ENCODE peak calls at places on chromosomes 11 and 22, in ten cellular contexts. One of them, this sample, is unnamed.
A peak's percentile ranks its signal among the peaks of the same experiment; 100 is the strongest.

GRCh38 chr22:35552186-35552842 is 11.7 kb downstream of the RASD2 start:
- DNase-seq in MV-4-11: peak; percentile 75
- DNase-seq in Calu3: peak; percentile 67
- DNase-seq in GOT3: no peak
- DNase-seq in HFFc6: no peak
- DNase-seq in AG09319: no peak
- DNase-seq in T-helper 1 cell: peak; percentile 76
- DNase-seq in HT-29: peak; percentile 62
- DNase-seq in substantia nigra: no peak
- DNase-seq in non-pigmented ciliary epithelial cell: no peak
- DNase-seq in this sample: no peak

GRCh38 chr22:37065961-37066360 is 14.4 kb downstream of the KCTD17 start:
- DNase-seq in MV-4-11: no peak
- DNase-seq in Calu3: no peak
- DNase-seq in GOT3: no peak
- DNase-seq in HFFc6: no peak
- DNase-seq in AG09319: no peak
- DNase-seq in T-helper 1 cell: no peak
- DNase-seq in HT-29: no peak
- DNase-seq in substantia nigra: no peak
- DNase-seq in non-pigmented ciliary epithelial cell: no peak
- DNase-seq in this sample: no peak

GRCh38 chr11:75467311-75467710 is 34.3 kb upstream of the KLHL35 start:
- DNase-seq in MV-4-11: no peak
- DNase-seq in Calu3: no peak
- DNase-seq in GOT3: no peak
- DNase-seq in HFFc6: no peak
- DNase-seq in AG09319: no peak
- DNase-seq in T-helper 1 cell: no peak
- DNase-seq in HT-29: no peak
- DNase-seq in substantia nigra: no peak
- DNase-seq in non-pigmented ciliary epithelial cell: no peak
- DNase-seq in this sample: no peak

GRCh38 chr11:134237557-134237922 is 13.1 kb downstream of the VPS26B start:
- DNase-seq in MV-4-11: no peak
- DNase-seq in Calu3: no peak
- DNase-seq in GOT3: no peak
- DNase-seq in HFFc6: no peak
- DNase-seq in AG09319: no peak
- DNase-seq in T-helper 1 cell: no peak
- DNase-seq in HT-29: no peak
- DNase-seq in substantia nigra: no peak
- DNase-seq in non-pigmented ciliary epithelial cell: no peak
- DNase-seq in this sample: no peak

GRCh38 chr22:46406791-46407190 is 71.3 kb downstream of the TRMU start:
- DNase-seq in MV-4-11: no peak
- DNase-seq in Calu3: no peak
- DNase-seq in GOT3: no peak
- DNase-seq in HFFc6: no peak
- DNase-seq in AG09319: no peak
- DNase-seq in T-helper 1 cell: no peak
- DNase-seq in HT-29: no peak
- DNase-seq in substantia nigra: no peak
- DNase-seq in non-pigmented ciliary epithelial cell: no peak
- DNase-seq in this sample: no peak

GRCh38 chr11:5737091-5737490 is 843 bp downstream of the OR56B1 start:
- DNase-seq in MV-4-11: no peak
- DNase-seq in Calu3: no peak
- DNase-seq in GOT3: no peak
- DNase-seq in HFFc6: peak; percentile 8
- DNase-seq in AG09319: no peak
- DNase-seq in T-helper 1 cell: no peak
- DNase-seq in HT-29: no peak
- DNase-seq in substantia nigra: no peak
- DNase-seq in non-pigmented ciliary epithelial cell: peak; percentile 28
- DNase-seq in this sample: peak; percentile 7

GRCh38 chr22:44289429-44290171 is 23.2 kb downstream of the SHISAL1 start:
- DNase-seq in MV-4-11: no peak
- DNase-seq in Calu3: no peak
- DNase-seq in GOT3: no peak
- DNase-seq in HFFc6: no peak
- DNase-seq in AG09319: peak; percentile 51
- DNase-seq in T-helper 1 cell: no peak
- DNase-seq in HT-29: no peak
- DNase-seq in substantia nigra: no peak
- DNase-seq in non-pigmented ciliary epithelial cell: no peak
- DNase-seq in this sample: no peak

GRCh38 chr11:17906436-17906835 is 106.4 kb downstream of the SERGEF start:
- DNase-seq in MV-4-11: no peak
- DNase-seq in Calu3: peak; percentile 45
- DNase-seq in GOT3: no peak
- DNase-seq in HFFc6: no peak
- DNase-seq in AG09319: no peak
- DNase-seq in T-helper 1 cell: no peak
- DNase-seq in HT-29: peak; percentile 34
- DNase-seq in substantia nigra: no peak
- DNase-seq in non-pigmented ciliary epithelial cell: no peak
- DNase-seq in this sample: no peak

GRCh38 chr11:73596547-73596946 is 1.4 kb downstream of the FAM168A start:
- DNase-seq in MV-4-11: no peak
- DNase-seq in Calu3: no peak
- DNase-seq in GOT3: no peak
- DNase-seq in HFFc6: no peak
- DNase-seq in AG09319: no peak
- DNase-seq in T-helper 1 cell: no peak
- DNase-seq in HT-29: no peak
- DNase-seq in substantia nigra: no peak
- DNase-seq in non-pigmented ciliary epithelial cell: no peak
- DNase-seq in this sample: no peak

GRCh38 chr11:2779981-2780849 is 80.4 kb upstream of the KCNQ1OT1 start:
- DNase-seq in MV-4-11: no peak
- DNase-seq in Calu3: peak; percentile 0
- DNase-seq in GOT3: no peak
- DNase-seq in HFFc6: no peak
- DNase-seq in AG09319: no peak
- DNase-seq in T-helper 1 cell: peak; percentile 7
- DNase-seq in HT-29: no peak
- DNase-seq in substantia nigra: no peak
- DNase-seq in non-pigmented ciliary epithelial cell: no peak
- DNase-seq in this sample: no peak

GRCh38 chr22:31286360-31287255 is 5.7 kb downstream of the PIK3IP1 start:
- DNase-seq in MV-4-11: peak; percentile 43
- DNase-seq in Calu3: no peak
- DNase-seq in GOT3: no peak
- DNase-seq in HFFc6: no peak
- DNase-seq in AG09319: no peak
- DNase-seq in T-helper 1 cell: peak; percentile 59
- DNase-seq in HT-29: no peak
- DNase-seq in substantia nigra: no peak
- DNase-seq in non-pigmented ciliary epithelial cell: no peak
- DNase-seq in this sample: no peak

GRCh38 chr22:24380220-24381218 is 46.9 kb upstream of the ADORA2A start:
- DNase-seq in MV-4-11: no peak
- DNase-seq in Calu3: no peak
- DNase-seq in GOT3: no peak
- DNase-seq in HFFc6: no peak
- DNase-seq in AG09319: no peak
- DNase-seq in T-helper 1 cell: no peak
- DNase-seq in HT-29: no peak
- DNase-seq in substantia nigra: no peak
- DNase-seq in non-pigmented ciliary epithelial cell: no peak
- DNase-seq in this sample: no peak

GRCh38 chr11:114076974-114077373 is 17.5 kb downstream of the ZBTB16 start:
- DNase-seq in MV-4-11: no peak
- DNase-seq in Calu3: no peak
- DNase-seq in GOT3: no peak
- DNase-seq in HFFc6: no peak
- DNase-seq in AG09319: no peak
- DNase-seq in T-helper 1 cell: no peak
- DNase-seq in HT-29: no peak
- DNase-seq in substantia nigra: no peak
- DNase-seq in non-pigmented ciliary epithelial cell: no peak
- DNase-seq in this sample: no peak

GRCh38 chr22:28570697-28571373 is 108.8 kb downstream of the TTC28 start:
- DNase-seq in MV-4-11: no peak
- DNase-seq in Calu3: no peak
- DNase-seq in GOT3: no peak
- DNase-seq in HFFc6: no peak
- DNase-seq in AG09319: no peak
- DNase-seq in T-helper 1 cell: no peak
- DNase-seq in HT-29: no peak
- DNase-seq in substantia nigra: no peak
- DNase-seq in non-pigmented ciliary epithelial cell: no peak
- DNase-seq in this sample: no peak

GRCh38 chr11:116885951-116886629 is 48.7 kb upstream of the APOA1 start:
- DNase-seq in MV-4-11: no peak
- DNase-seq in Calu3: no peak
- DNase-seq in GOT3: no peak
- DNase-seq in HFFc6: no peak
- DNase-seq in AG09319: no peak
- DNase-seq in T-helper 1 cell: no peak
- DNase-seq in HT-29: no peak
- DNase-seq in substantia nigra: no peak
- DNase-seq in non-pigmented ciliary epithelial cell: no peak
- DNase-seq in this sample: no peak

GRCh38 chr22:50574383-50574755 is 3.9 kb downstream of the CPT1B start:
- DNase-seq in MV-4-11: no peak
- DNase-seq in Calu3: no peak
- DNase-seq in GOT3: no peak
- DNase-seq in HFFc6: no peak
- DNase-seq in AG09319: no peak
- DNase-seq in T-helper 1 cell: no peak
- DNase-seq in HT-29: no peak
- DNase-seq in substantia nigra: no peak
- DNase-seq in non-pigmented ciliary epithelial cell: no peak
- DNase-seq in this sample: no peak

GRCh38 chr11:46489668-46490560 is 98.3 kb upstream of the CHRM4 start:
- DNase-seq in MV-4-11: peak; percentile 32
- DNase-seq in Calu3: peak; percentile 48
- DNase-seq in GOT3: no peak
- DNase-seq in HFFc6: peak; percentile 39
- DNase-seq in AG09319: no peak
- DNase-seq in T-helper 1 cell: no peak
- DNase-seq in HT-29: peak; percentile 82
- DNase-seq in substantia nigra: no peak
- DNase-seq in non-pigmented ciliary epithelial cell: peak; percentile 13
- DNase-seq in this sample: no peak

GRCh38 chr11:87819141-87819540 is 356.1 kb downstream of the RAB38 start:
- DNase-seq in MV-4-11: no peak
- DNase-seq in Calu3: no peak
- DNase-seq in GOT3: no peak
- DNase-seq in HFFc6: no peak
- DNase-seq in AG09319: no peak
- DNase-seq in T-helper 1 cell: no peak
- DNase-seq in HT-29: no peak
- DNase-seq in substantia nigra: no peak
- DNase-seq in non-pigmented ciliary epithelial cell: peak; percentile 3
- DNase-seq in this sample: no peak

GRCh38 chr11:61061081-61061826 is 41.0 kb upstream of the CD5 start:
- DNase-seq in MV-4-11: peak; percentile 96
- DNase-seq in Calu3: peak; percentile 55
- DNase-seq in GOT3: peak; percentile 38
- DNase-seq in HFFc6: no peak
- DNase-seq in AG09319: no peak
- DNase-seq in T-helper 1 cell: peak; percentile 53
- DNase-seq in HT-29: no peak
- DNase-seq in substantia nigra: no peak
- DNase-seq in non-pigmented ciliary epithelial cell: no peak
- DNase-seq in this sample: no peak

GRCh38 chr11:8699903-8700302 is 17.3 kb downstream of the RPL27A start:
- DNase-seq in MV-4-11: peak; percentile 49
- DNase-seq in Calu3: peak; percentile 79
- DNase-seq in GOT3: no peak
- DNase-seq in HFFc6: no peak
- DNase-seq in AG09319: no peak
- DNase-seq in T-helper 1 cell: no peak
- DNase-seq in HT-29: peak; percentile 86
- DNase-seq in substantia nigra: peak; percentile 35
- DNase-seq in non-pigmented ciliary epithelial cell: no peak
- DNase-seq in this sample: no peak

GRCh38 chr11:45457649-45458048 is 171.5 kb upstream of the SYT13 start:
- DNase-seq in MV-4-11: peak; percentile 91
- DNase-seq in Calu3: no peak
- DNase-seq in GOT3: peak; percentile 30
- DNase-seq in HFFc6: peak; percentile 89
- DNase-seq in AG09319: peak; percentile 56
- DNase-seq in T-helper 1 cell: no peak
- DNase-seq in HT-29: no peak
- DNase-seq in substantia nigra: no peak
- DNase-seq in non-pigmented ciliary epithelial cell: peak; percentile 13
- DNase-seq in this sample: no peak

GRCh38 chr22:23219787-23220484 is 39.6 kb downstream of the BCR start:
- DNase-seq in MV-4-11: peak; percentile 82
- DNase-seq in Calu3: peak; percentile 64
- DNase-seq in GOT3: no peak
- DNase-seq in HFFc6: peak; percentile 46
- DNase-seq in AG09319: no peak
- DNase-seq in T-helper 1 cell: no peak
- DNase-seq in HT-29: peak; percentile 31
- DNase-seq in substantia nigra: no peak
- DNase-seq in non-pigmented ciliary epithelial cell: no peak
- DNase-seq in this sample: no peak

GRCh38 chr11:5690736-5691135 is 1.1 kb downstream of the TRIM22 start:
- DNase-seq in MV-4-11: no peak
- DNase-seq in Calu3: no peak
- DNase-seq in GOT3: no peak
- DNase-seq in HFFc6: no peak
- DNase-seq in AG09319: peak; percentile 16
- DNase-seq in T-helper 1 cell: no peak
- DNase-seq in HT-29: no peak
- DNase-seq in substantia nigra: no peak
- DNase-seq in non-pigmented ciliary epithelial cell: no peak
- DNase-seq in this sample: no peak

GRCh38 chr11:74677131-74677530 is 54.1 kb downstream of the CHRDL2 start:
- DNase-seq in MV-4-11: no peak
- DNase-seq in Calu3: no peak
- DNase-seq in GOT3: no peak
- DNase-seq in HFFc6: no peak
- DNase-seq in AG09319: no peak
- DNase-seq in T-helper 1 cell: no peak
- DNase-seq in HT-29: no peak
- DNase-seq in substantia nigra: no peak
- DNase-seq in non-pigmented ciliary epithelial cell: no peak
- DNase-seq in this sample: no peak

GRCh38 chr11:128195057-128195751 is 392.2 kb downstream of the ETS1 start:
- DNase-seq in MV-4-11: peak; percentile 97
- DNase-seq in Calu3: no peak
- DNase-seq in GOT3: no peak
- DNase-seq in HFFc6: no peak
- DNase-seq in AG09319: no peak
- DNase-seq in T-helper 1 cell: peak; percentile 32
- DNase-seq in HT-29: no peak
- DNase-seq in substantia nigra: no peak
- DNase-seq in non-pigmented ciliary epithelial cell: no peak
- DNase-seq in this sample: no peak

GRCh38 chr11:47111318-47111804 is 65.3 kb downstream of the ARFGAP2 start:
- DNase-seq in MV-4-11: no peak
- DNase-seq in Calu3: no peak
- DNase-seq in GOT3: no peak
- DNase-seq in HFFc6: no peak
- DNase-seq in AG09319: no peak
- DNase-seq in T-helper 1 cell: no peak
- DNase-seq in HT-29: no peak
- DNase-seq in substantia nigra: no peak
- DNase-seq in non-pigmented ciliary epithelial cell: no peak
- DNase-seq in this sample: no peak

GRCh38 chr11:45580399-45580798 is 85.0 kb downstream of the CHST1 start:
- DNase-seq in MV-4-11: peak; percentile 32
- DNase-seq in Calu3: peak; percentile 28
- DNase-seq in GOT3: no peak
- DNase-seq in HFFc6: no peak
- DNase-seq in AG09319: no peak
- DNase-seq in T-helper 1 cell: no peak
- DNase-seq in HT-29: peak; percentile 48
- DNase-seq in substantia nigra: no peak
- DNase-seq in non-pigmented ciliary epithelial cell: peak; percentile 11
- DNase-seq in this sample: no peak

GRCh38 chr11:61967924-61968757 is 707 bp upstream of the FTH1 start:
- DNase-seq in MV-4-11: peak; percentile 58
- DNase-seq in Calu3: peak; percentile 41
- DNase-seq in GOT3: no peak
- DNase-seq in HFFc6: no peak
- DNase-seq in AG09319: no peak
- DNase-seq in T-helper 1 cell: no peak
- DNase-seq in HT-29: peak; percentile 79
- DNase-seq in substantia nigra: no peak
- DNase-seq in non-pigmented ciliary epithelial cell: no peak
- DNase-seq in this sample: no peak

This sample was measured in epithelial cell of proximal tubule.